ENCODE peak calls at places on chromosomes 13 and 19, in seven cellular contexts. V, H, S, U, F, M and O are unnamed samples.

GRCh38 chr13:100789968-100790367 is 115.4 kb upstream of the TMTC4 start:
- DNase-seq in S (no peak), H (no peak), V (no peak), F (no peak), U (no peak), M (no peak), O (no peak)

GRCh38 chr13:110340812-110341444 is 33.8 kb downstream of the COL4A2 start:
- DNase-seq in F (no peak), S (peak; percentile 93), M (peak; percentile 93), H (no peak), U (peak; percentile 72), V (peak; percentile 95), O (peak; percentile 91)

GRCh38 chr19:40799558-40800338 is 757 bp downstream of the EGLN2 start:
- DNase-seq in V (no peak), S (peak; percentile 83), U (peak; percentile 69), M (no peak), H (no peak), F (no peak), O (peak; percentile 84)

GRCh38 chr13:20439261-20439660 is 86.4 kb downstream of the CRYL1 start:
- DNase-seq in U (no peak), F (no peak), V (no peak), M (no peak), S (no peak), H (no peak), O (no peak)

GRCh38 chr19:29139227-29139626 is 73.7 kb downstream of the UQCRFS1 start:
- DNase-seq in H (no peak), M (no peak), F (no peak), U (no peak), S (no peak), V (no peak), O (no peak)

GRCh38 chr13:48797127-48797526 is 143.4 kb downstream of the CYSLTR2 start:
- DNase-seq in M (no peak), H (no peak), U (no peak), V (no peak), S (no peak), F (no peak), O (no peak)

GRCh38 chr19:35334064-35334753 is 5.2 kb downstream of the CD22 start:
- DNase-seq in V (no peak), H (no peak), U (no peak), F (no peak), M (no peak), S (no peak), O (no peak)

GRCh38 chr19:16369664-16370576 is 45.3 kb downstream of the KLF2 start:
- DNase-seq in F (no peak), H (no peak), V (no peak), S (peak; percentile 21), U (no peak), M (no peak), O (no peak)

GRCh38 chr19:58386576-58387337 is at the start of gene RPS5:
- DNase-seq in H (peak; percentile 92), U (peak; percentile 95), F (peak; percentile 99), S (peak; percentile 97), V (peak; percentile 97), M (peak; percentile 99), O (peak; percentile 99)

GRCh38 chr19:10420444-10421239 is at the start of gene PDE4A:
- DNase-seq in V (no peak), F (no peak), H (peak; percentile 34), S (no peak), M (no peak), U (no peak), O (peak; percentile 34)

GRCh38 chr19:18317998-18318800 is 4.7 kb downstream of the LSM4 start:
- DNase-seq in S (peak; percentile 67), H (no peak), M (no peak), V (no peak), U (peak; percentile 69), F (no peak), O (peak; percentile 81)